ENCODE peak calls at places on chromosomes 13 and 19, in seven cellular contexts. R is IMR-90, S is Peyer's patch, V is ovary, K is esophagus squamous epithelium, T is PC-3, E is BE2C. P is an unnamed sample.

GRCh38 chr13:39811696-39812095 is 156.2 kb downstream of the COG6 start:
- DNase-seq in V (no peak), K (no peak), T (no peak), S (no peak), R (no peak), E (no peak), P (no peak)

GRCh38 chr13:101258071-101258470 is 158.2 kb downstream of the NALCN start:
- DNase-seq in K (no peak), S (no peak), R (peak; percentile 86), T (peak; percentile 90), V (no peak), E (peak; percentile 61), P (no peak)

GRCh38 chr13:48000559-48001126 is 430 bp downstream of the SUCLA2 start:
- DNase-seq in S (peak; percentile 17), E (no peak), K (no peak), V (no peak), T (peak; percentile 6), R (peak; percentile 2), P (no peak)

GRCh38 chr19:5711713-5712161 is 8.2 kb downstream of the LONP1 start:
- DNase-seq in E (no peak), S (no peak), R (no peak), V (no peak), K (no peak), T (no peak), P (no peak)

GRCh38 chr13:44220948-44221347 is 152.7 kb upstream of the SERP2 start:
- DNase-seq in R (no peak), T (no peak), E (no peak), K (no peak), S (no peak), V (no peak), P (no peak)

GRCh38 chr19:46489445-46490272 is 6.0 kb downstream of the PNMA8B start:
- DNase-seq in K (no peak), S (no peak), R (peak; percentile 62), E (peak; percentile 62), V (peak; percentile 77), T (no peak), P (no peak)

GRCh38 chr19:2648099-2648498 is 54.4 kb downstream of the GNG7 start:
- DNase-seq in V (no peak), R (no peak), K (no peak), E (no peak), T (no peak), S (no peak), P (no peak)

GRCh38 chr13:46170687-46171086 is 11.3 kb downstream of the LCP1 start:
- DNase-seq in E (no peak), S (no peak), V (no peak), R (no peak), T (no peak), K (no peak), P (no peak)

GRCh38 chr13:38538412-38538811 is 148.5 kb upstream of the FREM2 start:
- DNase-seq in R (no peak), K (no peak), S (no peak), V (no peak), E (no peak), T (no peak), P (no peak)

GRCh38 chr13:95403349-95404140 is 102.3 kb upstream of the ABCC4 start:
- DNase-seq in E (no peak), V (peak; percentile 32), S (no peak), K (no peak), T (peak; percentile 13), R (no peak), P (peak; percentile 38)

GRCh38 chr13:53200498-53201453 is 172.2 kb downstream of the OLFM4 start:
- DNase-seq in R (peak; percentile 1), S (no peak), E (peak; percentile 8), V (peak; percentile 36), T (no peak), K (no peak), P (no peak)

GRCh38 chr19:43673702-43674629 is 4.0 kb upstream of the PLAUR start:
- DNase-seq in R (no peak), E (no peak), T (no peak), V (no peak), K (no peak), S (no peak), P (no peak)

GRCh38 chr13:28559636-28560259 is 64.8 kb upstream of the FLT1 start:
- DNase-seq in T (no peak), R (no peak), K (no peak), E (no peak), S (no peak), V (no peak), P (no peak)

GRCh38 chr19:47801270-47801669 is 3.1 kb downstream of the TPRX1 start:
- DNase-seq in V (no peak), S (no peak), T (no peak), R (no peak), K (no peak), E (no peak), P (no peak)

DNA sequence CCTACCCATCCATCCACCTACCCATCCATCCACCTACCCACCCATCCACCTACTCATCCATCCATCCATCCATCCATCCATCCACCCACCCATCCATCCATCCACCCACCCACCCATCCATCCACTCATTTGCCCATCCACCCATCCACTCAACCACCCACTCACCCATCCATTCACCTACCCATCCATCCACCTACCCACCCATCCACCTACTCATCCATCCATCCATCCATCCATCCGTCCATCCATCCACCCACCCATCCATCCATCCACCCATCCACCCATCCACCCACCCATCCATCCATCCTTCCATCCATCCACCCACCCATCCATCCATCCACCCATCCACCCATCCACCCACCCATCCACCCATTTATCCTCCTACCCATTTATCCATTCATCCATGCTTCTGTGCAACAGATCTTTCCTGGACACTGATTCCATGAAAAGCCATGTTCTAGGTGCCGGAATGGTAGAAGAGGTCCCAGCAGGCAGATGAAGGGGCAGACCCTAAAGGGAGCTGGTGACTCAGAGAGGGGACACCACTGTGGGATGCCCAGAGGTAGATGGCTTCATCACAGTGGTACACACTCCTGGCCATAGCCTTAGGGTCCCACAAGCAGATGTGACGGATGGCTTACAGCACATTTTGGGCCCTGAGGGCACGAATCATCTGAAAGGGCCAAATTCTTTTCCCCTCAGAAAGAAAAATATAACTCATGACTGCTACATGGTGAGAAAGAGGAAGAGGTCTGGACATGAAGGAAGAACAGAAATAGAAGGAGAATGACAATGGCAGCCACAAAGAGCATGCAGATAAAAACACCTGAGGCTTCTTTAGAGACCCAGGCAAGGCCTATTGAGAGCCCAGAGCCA is 76.0 kb downstream of the KCTD15 start:
- DNase-seq in S (no peak), V (no peak), T (no peak), K (no peak), E (no peak), R (no peak), P (no peak)
- TF ChIP-seq CTCF in S (no peak), V (no peak), T (no peak), K (no peak), E (no peak), R (no peak), P (no peak)

DNA sequence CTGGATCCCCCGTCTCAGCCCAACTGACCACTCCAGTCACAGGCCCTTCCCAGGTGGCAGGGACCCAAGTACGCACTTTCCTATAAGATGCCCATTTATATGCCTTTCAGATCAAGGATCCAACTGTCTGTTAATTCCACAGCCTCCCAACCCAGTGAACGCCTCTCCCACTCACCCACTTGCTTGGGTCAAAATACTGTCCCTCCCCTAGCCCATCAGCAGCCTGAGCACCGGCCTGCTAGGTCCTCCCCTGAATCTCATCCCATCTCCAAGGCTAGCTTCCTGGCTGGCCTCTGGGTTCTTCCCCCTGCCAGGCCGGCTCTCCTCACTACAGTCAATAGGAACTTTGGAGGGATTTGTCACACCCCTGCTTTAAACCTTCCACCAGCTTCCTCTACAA is 1.9 kb downstream of the UBE2S start:
- DNase-seq in V (no peak), S (no peak), T (no peak), E (no peak), R (no peak), K (no peak), P (no peak)
- H3K4me3 ChIP-seq in V (no peak overlapping the region), S (no peak overlapping the region), T (peak overlapping the region; percentile 79), E (peak overlapping the region; percentile 80), R (peak overlapping the region; percentile 64), K (no peak overlapping the region), P (no peak overlapping the region)

DNA sequence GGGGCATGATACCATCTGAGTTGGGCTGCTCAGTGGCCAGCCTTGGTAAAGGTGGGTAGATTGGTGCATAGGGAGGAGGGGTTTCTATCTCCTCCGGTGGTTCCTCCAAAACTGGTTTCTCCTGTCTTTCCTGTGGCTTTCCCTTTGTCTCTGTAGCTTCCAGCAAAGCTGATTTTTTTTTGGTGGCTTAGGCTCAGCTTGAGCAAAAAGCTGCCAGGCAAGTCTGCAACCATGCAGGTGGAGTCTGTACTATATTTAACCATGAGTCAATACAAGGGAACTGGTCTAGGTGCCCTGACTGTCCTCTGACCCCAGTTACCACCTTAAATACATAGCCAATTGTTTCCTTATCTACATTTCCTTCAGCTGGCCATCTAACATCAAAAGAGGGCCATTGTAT is 64.0 kb upstream of the ZNF681 start:
- DNase-seq in K (no peak), T (peak; percentile 81), E (no peak), S (no peak), V (no peak), R (no peak), P (no peak)
- H3K9me3 ChIP-seq in K (peaks cover 20% of the 10 kb centered on the region), T (peaks cover 25% of the 10 kb centered on the region), E (no peaks in the 10 kb centered on the region), S (no peaks in the 10 kb centered on the region), V (no peaks in the 10 kb centered on the region), R (peaks cover 42% of the 10 kb centered on the region), P (peaks cover 3% of the 10 kb centered on the region)

GRCh38 chr13:77536358-77536757 is 852 bp downstream of the SCEL start:
- DNase-seq in K (no peak), R (no peak), V (no peak), S (no peak), T (peak; percentile 49), E (no peak), P (no peak)
- TF ChIP-seq CTCF in K (no peak), R (no peak), V (no peak), S (no peak), T (no peak), E (no peak), P (no peak)

GRCh38 chr19:39499082-39499642 is 415 bp downstream of the DLL3 start:
- DNase-seq in T (no peak), K (no peak), S (no peak), E (peak; percentile 66), V (no peak), R (no peak), P (no peak)
- H3K4me3 ChIP-seq in T (peak overlapping the region; percentile 21), K (no peak overlapping the region), S (no peak overlapping the region), E (peak overlapping the region; percentile 76), V (no peak overlapping the region), R (no peak overlapping the region), P (peak overlapping the region; percentile 35)

GRCh38 chr19:56995298-56995697 is 124.5 kb upstream of the USP29 start:
- DNase-seq in R (no peak), S (no peak), V (peak; percentile 77), T (no peak), K (no peak), E (no peak), P (no peak)

GRCh38 chr19:56988271-56988670 is 131.5 kb upstream of the USP29 start:
- DNase-seq in K (no peak), S (no peak), V (peak; percentile 26), T (no peak), E (no peak), R (no peak), P (no peak)

GRCh38 chr19:56994251-56995017 is 125.4 kb upstream of the USP29 start:
- DNase-seq in E (no peak), K (no peak), R (no peak), T (no peak), S (no peak), V (peak; percentile 79), P (no peak)

DNA sequence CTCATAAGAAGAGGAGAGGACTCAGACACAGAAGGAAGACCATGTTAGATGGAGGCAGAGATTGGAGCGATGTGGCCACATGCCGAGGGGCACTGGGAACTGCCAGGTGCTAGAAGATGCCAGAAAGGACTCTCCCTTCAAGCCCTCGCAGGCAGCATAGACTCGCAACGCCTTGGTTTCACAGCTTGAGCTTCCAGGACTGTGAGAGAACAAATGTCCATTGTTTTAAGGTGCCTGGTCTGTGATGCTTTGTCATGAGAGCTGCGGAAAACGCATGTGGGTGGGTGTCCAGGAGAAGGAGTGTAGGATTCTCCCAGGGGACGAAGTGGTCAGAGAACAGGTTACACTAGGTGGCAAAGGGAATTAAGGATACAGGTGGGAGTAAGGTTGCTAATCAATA is 125.9 kb upstream of the USP29 start:
- DNase-seq in V (no peak), S (no peak), E (no peak), K (no peak), T (no peak), R (no peak), P (no peak)
- H3K9me3 ChIP-seq in V (no peaks in the 10 kb centered on the region), S (no peaks in the 10 kb centered on the region), E (no peaks in the 10 kb centered on the region), K (peaks cover 6% of the 10 kb centered on the region), T (peaks cover 19% of the 10 kb centered on the region), R (peaks cover 38% of the 10 kb centered on the region), P (no peaks in the 10 kb centered on the region)